ENCODE peak calls at places on chromosomes 13 and 19, in eight cellular contexts. One of them, this sample, is unnamed.

GRCh38 chr13:51626749-51627148 is 42.5 kb downstream of the WDFY2 start:
- DNase-seq in G401: no peak
- DNase-seq in ecto neural progenitor cell: no peak
- DNase-seq in T-helper 2 cell treated with Interferon-gamma antibody and Interleukin-4, amounts not matched to agents 5 μg/mL and 100 μg/mL, for 36 hours: no peak
- DNase-seq in stimulated activated CD4-positive, alpha-beta T cell treated with anti-CD3 and anti-CD28 coated beads, Interleukin-4, amount 100 ng/mL, for 24 hours: no peak
- DNase-seq in effector CD4-positive, alpha-beta T cell: no peak
- DNase-seq in AG09319: no peak
- DNase-seq in HTR-8/SVneo: no peak
- DNase-seq in this sample: no peak

GRCh38 chr19:2702170-2703076 is at the start of gene GNG7:
- DNase-seq in AG09319: peak; percentile 54
- DNase-seq in ecto neural progenitor cell: peak; percentile 96
- DNase-seq in stimulated activated CD4-positive, alpha-beta T cell treated with anti-CD3 and anti-CD28 coated beads, Interleukin-4, amount 100 ng/mL, for 24 hours: peak; percentile 92
- DNase-seq in G401: peak; percentile 94
- DNase-seq in HTR-8/SVneo: peak; percentile 94
- DNase-seq in effector CD4-positive, alpha-beta T cell: peak; percentile 89
- DNase-seq in T-helper 2 cell treated with Interferon-gamma antibody and Interleukin-4, amounts not matched to agents 5 μg/mL and 100 μg/mL, for 36 hours: peak; percentile 92
- DNase-seq in this sample: peak; percentile 96

GRCh38 chr13:111165611-111166010 is 50.5 kb downstream of the ARHGEF7 start:
- DNase-seq in stimulated activated CD4-positive, alpha-beta T cell treated with anti-CD3 and anti-CD28 coated beads, Interleukin-4, amount 100 ng/mL, for 24 hours: no peak
- DNase-seq in AG09319: no peak
- DNase-seq in T-helper 2 cell treated with Interferon-gamma antibody and Interleukin-4, amounts not matched to agents 5 μg/mL and 100 μg/mL, for 36 hours: no peak
- DNase-seq in HTR-8/SVneo: no peak
- DNase-seq in G401: no peak
- DNase-seq in ecto neural progenitor cell: no peak
- DNase-seq in effector CD4-positive, alpha-beta T cell: no peak
- DNase-seq in this sample: no peak

GRCh38 chr19:44623080-44623479 is 9.7 kb downstream of the IGSF23 start:
- DNase-seq in AG09319: no peak
- DNase-seq in G401: no peak
- DNase-seq in stimulated activated CD4-positive, alpha-beta T cell treated with anti-CD3 and anti-CD28 coated beads, Interleukin-4, amount 100 ng/mL, for 24 hours: no peak
- DNase-seq in effector CD4-positive, alpha-beta T cell: no peak
- DNase-seq in T-helper 2 cell treated with Interferon-gamma antibody and Interleukin-4, amounts not matched to agents 5 μg/mL and 100 μg/mL, for 36 hours: no peak
- DNase-seq in HTR-8/SVneo: no peak
- DNase-seq in ecto neural progenitor cell: no peak
- DNase-seq in this sample: no peak

GRCh38 chr13:44117351-44117750 is 237.6 kb downstream of the LACC1 start:
- DNase-seq in effector CD4-positive, alpha-beta T cell: no peak
- DNase-seq in stimulated activated CD4-positive, alpha-beta T cell treated with anti-CD3 and anti-CD28 coated beads, Interleukin-4, amount 100 ng/mL, for 24 hours: no peak
- DNase-seq in ecto neural progenitor cell: no peak
- DNase-seq in T-helper 2 cell treated with Interferon-gamma antibody and Interleukin-4, amounts not matched to agents 5 μg/mL and 100 μg/mL, for 36 hours: no peak
- DNase-seq in HTR-8/SVneo: no peak
- DNase-seq in G401: no peak
- DNase-seq in AG09319: no peak
- DNase-seq in this sample: no peak

GRCh38 chr13:71830736-71831135 is 36.3 kb downstream of the DACH1 start:
- DNase-seq in T-helper 2 cell treated with Interferon-gamma antibody and Interleukin-4, amounts not matched to agents 5 μg/mL and 100 μg/mL, for 36 hours: no peak
- DNase-seq in stimulated activated CD4-positive, alpha-beta T cell treated with anti-CD3 and anti-CD28 coated beads, Interleukin-4, amount 100 ng/mL, for 24 hours: no peak
- DNase-seq in HTR-8/SVneo: no peak
- DNase-seq in effector CD4-positive, alpha-beta T cell: no peak
- DNase-seq in AG09319: no peak
- DNase-seq in G401: no peak
- DNase-seq in ecto neural progenitor cell: no peak
- DNase-seq in this sample: no peak

GRCh38 chr19:13014101-13014920 is 19.0 kb downstream of the NFIX start:
- DNase-seq in stimulated activated CD4-positive, alpha-beta T cell treated with anti-CD3 and anti-CD28 coated beads, Interleukin-4, amount 100 ng/mL, for 24 hours: no peak
- DNase-seq in G401: peak; percentile 84
- DNase-seq in AG09319: no peak
- DNase-seq in ecto neural progenitor cell: no peak
- DNase-seq in T-helper 2 cell treated with Interferon-gamma antibody and Interleukin-4, amounts not matched to agents 5 μg/mL and 100 μg/mL, for 36 hours: no peak
- DNase-seq in effector CD4-positive, alpha-beta T cell: no peak
- DNase-seq in HTR-8/SVneo: no peak
- DNase-seq in this sample: no peak

GRCh38 chr19:44212865-44213346 is 574 bp downstream of the ZNF227 start:
- DNase-seq in G401: no peak
- DNase-seq in HTR-8/SVneo: peak; percentile 8
- DNase-seq in effector CD4-positive, alpha-beta T cell: no peak
- DNase-seq in T-helper 2 cell treated with Interferon-gamma antibody and Interleukin-4, amounts not matched to agents 5 μg/mL and 100 μg/mL, for 36 hours: no peak
- DNase-seq in stimulated activated CD4-positive, alpha-beta T cell treated with anti-CD3 and anti-CD28 coated beads, Interleukin-4, amount 100 ng/mL, for 24 hours: no peak
- DNase-seq in AG09319: no peak
- DNase-seq in ecto neural progenitor cell: no peak
- DNase-seq in this sample: no peak

GRCh38 chr19:12745166-12745897 is 6.3 kb upstream of the BEST2 start:
- DNase-seq in T-helper 2 cell treated with Interferon-gamma antibody and Interleukin-4, amounts not matched to agents 5 μg/mL and 100 μg/mL, for 36 hours: no peak
- DNase-seq in HTR-8/SVneo: no peak
- DNase-seq in G401: no peak
- DNase-seq in effector CD4-positive, alpha-beta T cell: no peak
- DNase-seq in ecto neural progenitor cell: no peak
- DNase-seq in stimulated activated CD4-positive, alpha-beta T cell treated with anti-CD3 and anti-CD28 coated beads, Interleukin-4, amount 100 ng/mL, for 24 hours: no peak
- DNase-seq in AG09319: no peak
- DNase-seq in this sample: no peak

GRCh38 chr19:7376151-7376852 is 27.6 kb downstream of the ARHGEF18 start:
- DNase-seq in HTR-8/SVneo: no peak
- DNase-seq in T-helper 2 cell treated with Interferon-gamma antibody and Interleukin-4, amounts not matched to agents 5 μg/mL and 100 μg/mL, for 36 hours: no peak
- DNase-seq in effector CD4-positive, alpha-beta T cell: no peak
- DNase-seq in AG09319: no peak
- DNase-seq in stimulated activated CD4-positive, alpha-beta T cell treated with anti-CD3 and anti-CD28 coated beads, Interleukin-4, amount 100 ng/mL, for 24 hours: no peak
- DNase-seq in G401: no peak
- DNase-seq in ecto neural progenitor cell: no peak
- DNase-seq in this sample: no peak

GRCh38 chr13:27978301-27978968 is 9.3 kb upstream of the CDX2 start:
- DNase-seq in ecto neural progenitor cell: no peak
- DNase-seq in AG09319: no peak
- DNase-seq in stimulated activated CD4-positive, alpha-beta T cell treated with anti-CD3 and anti-CD28 coated beads, Interleukin-4, amount 100 ng/mL, for 24 hours: no peak
- DNase-seq in HTR-8/SVneo: no peak
- DNase-seq in effector CD4-positive, alpha-beta T cell: no peak
- DNase-seq in T-helper 2 cell treated with Interferon-gamma antibody and Interleukin-4, amounts not matched to agents 5 μg/mL and 100 μg/mL, for 36 hours: no peak
- DNase-seq in G401: no peak
- DNase-seq in this sample: no peak

GRCh38 chr13:27620377-27621115 is at the start of gene LNX2:
- DNase-seq in T-helper 2 cell treated with Interferon-gamma antibody and Interleukin-4, amounts not matched to agents 5 μg/mL and 100 μg/mL, for 36 hours: peak; percentile 97
- DNase-seq in HTR-8/SVneo: peak; percentile 86
- DNase-seq in AG09319: peak; percentile 90
- DNase-seq in ecto neural progenitor cell: peak; percentile 98
- DNase-seq in stimulated activated CD4-positive, alpha-beta T cell treated with anti-CD3 and anti-CD28 coated beads, Interleukin-4, amount 100 ng/mL, for 24 hours: peak; percentile 98
- DNase-seq in effector CD4-positive, alpha-beta T cell: peak; percentile 93
- DNase-seq in G401: peak; percentile 98
- DNase-seq in this sample: peak; percentile 99

GRCh38 chr13:110305949-110306339 is 1.0 kb downstream of the COL4A1 start:
- DNase-seq in T-helper 2 cell treated with Interferon-gamma antibody and Interleukin-4, amounts not matched to agents 5 μg/mL and 100 μg/mL, for 36 hours: no peak
- DNase-seq in HTR-8/SVneo: no peak
- DNase-seq in G401: no peak
- DNase-seq in ecto neural progenitor cell: no peak
- DNase-seq in effector CD4-positive, alpha-beta T cell: no peak
- DNase-seq in stimulated activated CD4-positive, alpha-beta T cell treated with anti-CD3 and anti-CD28 coated beads, Interleukin-4, amount 100 ng/mL, for 24 hours: no peak
- DNase-seq in AG09319: no peak
- DNase-seq in this sample: no peak

GRCh38 chr19:7575426-7576040 is 20.1 kb upstream of the CAMSAP3 start:
- DNase-seq in AG09319: no peak
- DNase-seq in ecto neural progenitor cell: no peak
- DNase-seq in G401: no peak
- DNase-seq in effector CD4-positive, alpha-beta T cell: no peak
- DNase-seq in stimulated activated CD4-positive, alpha-beta T cell treated with anti-CD3 and anti-CD28 coated beads, Interleukin-4, amount 100 ng/mL, for 24 hours: no peak
- DNase-seq in HTR-8/SVneo: no peak
- DNase-seq in T-helper 2 cell treated with Interferon-gamma antibody and Interleukin-4, amounts not matched to agents 5 μg/mL and 100 μg/mL, for 36 hours: no peak
- DNase-seq in this sample: no peak

GRCh38 chr13:46062190-46062589 is 9.6 kb upstream of the ZC3H13 start:
- DNase-seq in G401: no peak
- DNase-seq in HTR-8/SVneo: peak; percentile 5
- DNase-seq in effector CD4-positive, alpha-beta T cell: no peak
- DNase-seq in stimulated activated CD4-positive, alpha-beta T cell treated with anti-CD3 and anti-CD28 coated beads, Interleukin-4, amount 100 ng/mL, for 24 hours: no peak
- DNase-seq in T-helper 2 cell treated with Interferon-gamma antibody and Interleukin-4, amounts not matched to agents 5 μg/mL and 100 μg/mL, for 36 hours: no peak
- DNase-seq in AG09319: no peak
- DNase-seq in ecto neural progenitor cell: no peak
- DNase-seq in this sample: no peak

GRCh38 chr13:113758651-113759524 is at the start of gene TMEM255B:
- DNase-seq in T-helper 2 cell treated with Interferon-gamma antibody and Interleukin-4, amounts not matched to agents 5 μg/mL and 100 μg/mL, for 36 hours: peak; percentile 55
- DNase-seq in stimulated activated CD4-positive, alpha-beta T cell treated with anti-CD3 and anti-CD28 coated beads, Interleukin-4, amount 100 ng/mL, for 24 hours: peak; percentile 75
- DNase-seq in G401: peak; percentile 20
- DNase-seq in HTR-8/SVneo: peak; percentile 75
- DNase-seq in ecto neural progenitor cell: peak; percentile 91
- DNase-seq in effector CD4-positive, alpha-beta T cell: peak; percentile 59
- DNase-seq in AG09319: no peak
- DNase-seq in this sample: peak; percentile 93